ENCODE peak calls at places on chromosomes 4 and X, in seven cellular contexts. K is GM23248, H is A549, J is upper lobe of right lung, U is left ventricle myocardium inferior, C is SJSA1, X is cardiac muscle cell. Z is an unnamed sample.
A peak's percentile ranks its signal among the peaks of the same experiment; 100 is the strongest.

GRCh38 chr4:183483997-183484396 is 20.9 kb upstream of the ING2 start:
- DNase-seq in K (no peak), H (no peak), J (no peak), U (no peak), C (no peak), X (no peak), Z (no peak)

GRCh38 chr4:150679767-150680088 is 97.8 kb downstream of the MAB21L2 start:
- DNase-seq in K (peak; percentile 0), H (no peak), J (no peak), U (no peak), C (peak; percentile 11), X (no peak), Z (no peak)

GRCh38 chrX:118552501-118552900 is 56.9 kb downstream of the DOCK11 start:
- DNase-seq in K (peak; percentile 92), H (peak; percentile 63), J (no peak), U (no peak), C (no peak), X (peak; percentile 55), Z (no peak)

GRCh38 chrX:53073115-53073581 is 9.0 kb upstream of the TSPYL2 start:
- DNase-seq in K (no peak), H (peak; percentile 15), J (no peak), U (no peak), C (no peak), X (no peak), Z (no peak)

GRCh38 chr4:25919676-25920075 is 5.7 kb downstream of the SMIM20 start:
- DNase-seq in K (no peak), H (no peak), J (no peak), U (no peak), C (no peak), X (no peak), Z (no peak)

GRCh38 chr4:57191523-57192034 is 81.4 kb upstream of the IGFBP7 start:
- DNase-seq in K (no peak), H (no peak), J (no peak), U (no peak), C (peak; percentile 9), X (peak; percentile 29), Z (no peak)

GRCh38 chr4:41385486-41385885 is 128.8 kb downstream of the UCHL1 start:
- DNase-seq in K (no peak), H (no peak), J (no peak), U (no peak), C (no peak), X (no peak), Z (no peak)

GRCh38 chr4:48258845-48259397 is 10.7 kb downstream of the TEC start:
- DNase-seq in K (no peak), H (no peak), J (no peak), U (no peak), C (no peak), X (no peak), Z (no peak)

GRCh38 chrX:40281341-40282005 is 183.7 kb upstream of the BCOR start:
- DNase-seq in K (no peak), H (no peak), J (no peak), U (no peak), C (no peak), X (no peak), Z (no peak)

GRCh38 chr4:42644897-42645296 is 12.0 kb downstream of the ATP8A1 start:
- DNase-seq in K (no peak), H (no peak), J (no peak), U (no peak), C (no peak), X (no peak), Z (no peak)

GRCh38 chr4:42649870-42650269 is 7.0 kb downstream of the ATP8A1 start:
- DNase-seq in K (no peak), H (no peak), J (no peak), U (no peak), C (no peak), X (no peak), Z (no peak)

GRCh38 chr4:42643685-42644084 is 13.2 kb downstream of the ATP8A1 start:
- DNase-seq in K (no peak), H (no peak), J (no peak), U (no peak), C (no peak), X (no peak), Z (no peak)

GRCh38 chr4:42646013-42646784 is 10.7 kb downstream of the ATP8A1 start:
- DNase-seq in K (no peak), H (no peak), J (no peak), U (no peak), C (no peak), X (no peak), Z (no peak)

DNA sequence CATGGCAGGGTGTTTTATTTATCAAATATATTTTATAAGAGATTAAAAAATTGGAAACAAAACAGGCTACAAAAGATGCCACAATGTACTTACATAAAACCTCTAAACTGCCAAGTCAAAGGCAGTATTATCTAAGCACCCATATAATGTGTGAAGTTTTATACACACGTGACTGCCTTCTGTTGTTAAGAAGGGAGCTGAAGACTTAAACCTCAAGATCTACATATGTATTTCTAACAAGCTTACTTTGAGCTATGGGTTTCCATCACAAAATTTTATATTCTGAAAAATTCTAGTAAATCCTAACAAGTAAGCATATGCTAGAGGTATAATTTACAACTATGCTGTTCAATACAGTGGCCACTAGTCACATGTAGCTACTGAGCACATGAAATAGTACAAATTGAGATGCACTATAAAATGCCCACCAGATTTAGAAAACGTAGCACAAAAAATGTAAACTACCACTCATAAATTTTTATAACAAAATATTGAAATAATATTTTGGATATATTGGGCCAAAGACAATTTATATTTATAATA is 9.8 kb downstream of the ATP8A1 start:
- DNase-seq in K (no peak), H (no peak), J (no peak), U (no peak), C (no peak), X (no peak), Z (no peak)
- H3K27ac ChIP-seq in K (no peak overlapping the region), H (no peak overlapping the region), J (no peak overlapping the region), U (no peak overlapping the region), C (no peak overlapping the region), X (no peak overlapping the region), Z (no peak overlapping the region)

GRCh38 chrX:56797966-56798711 is 69.1 kb downstream of the NBDY start:
- DNase-seq in K (peak; percentile 5), H (no peak), J (peak; percentile 31), U (no peak), C (no peak), X (peak; percentile 62), Z (peak; percentile 51)
- H3K27ac ChIP-seq in K (no peak overlapping the region), H (no peak overlapping the region), J (no peak overlapping the region), U (no peak overlapping the region), C (no peak overlapping the region), X (no peak overlapping the region), Z (no peak overlapping the region)

DNA sequence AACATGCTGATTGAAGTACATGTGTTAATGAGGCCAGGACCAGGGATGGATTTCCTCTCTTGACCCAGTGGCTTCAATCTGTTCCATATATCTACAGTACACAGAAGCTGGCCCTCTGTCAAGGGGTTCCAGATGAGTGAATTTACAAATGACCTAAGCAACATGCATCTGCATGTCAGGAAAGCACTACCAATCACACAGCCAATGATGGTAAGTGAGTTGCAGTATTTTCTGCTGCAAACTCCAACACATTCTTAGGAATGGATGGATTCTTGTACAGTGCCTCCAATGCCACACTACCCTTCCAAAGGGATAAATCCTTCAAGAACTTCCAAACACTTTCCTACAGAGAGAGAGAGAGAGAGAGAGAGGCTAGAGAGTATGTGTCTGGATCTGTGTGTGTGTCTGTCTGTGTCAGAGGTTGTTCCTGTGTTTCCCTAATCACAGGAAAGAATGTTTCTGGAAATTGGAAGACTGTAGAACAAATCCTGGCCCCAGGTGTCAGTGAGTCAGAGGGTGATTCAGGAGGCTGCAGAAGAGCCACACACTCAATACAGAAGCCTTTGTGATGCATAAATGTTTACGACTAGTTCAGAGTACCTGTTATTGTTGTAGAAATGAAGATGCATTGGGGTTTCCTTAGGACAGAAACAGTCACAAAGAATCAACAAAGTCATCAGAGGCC is 107.5 kb downstream of the GUCY2F start:
- DNase-seq in K (no peak), H (no peak), J (no peak), U (no peak), C (no peak), X (no peak), Z (no peak)
- H3K27ac ChIP-seq in K (no peak overlapping the region), H (no peak overlapping the region), J (no peak overlapping the region), U (no peak overlapping the region), C (no peak overlapping the region), X (no peak overlapping the region), Z (no peak overlapping the region)

DNA sequence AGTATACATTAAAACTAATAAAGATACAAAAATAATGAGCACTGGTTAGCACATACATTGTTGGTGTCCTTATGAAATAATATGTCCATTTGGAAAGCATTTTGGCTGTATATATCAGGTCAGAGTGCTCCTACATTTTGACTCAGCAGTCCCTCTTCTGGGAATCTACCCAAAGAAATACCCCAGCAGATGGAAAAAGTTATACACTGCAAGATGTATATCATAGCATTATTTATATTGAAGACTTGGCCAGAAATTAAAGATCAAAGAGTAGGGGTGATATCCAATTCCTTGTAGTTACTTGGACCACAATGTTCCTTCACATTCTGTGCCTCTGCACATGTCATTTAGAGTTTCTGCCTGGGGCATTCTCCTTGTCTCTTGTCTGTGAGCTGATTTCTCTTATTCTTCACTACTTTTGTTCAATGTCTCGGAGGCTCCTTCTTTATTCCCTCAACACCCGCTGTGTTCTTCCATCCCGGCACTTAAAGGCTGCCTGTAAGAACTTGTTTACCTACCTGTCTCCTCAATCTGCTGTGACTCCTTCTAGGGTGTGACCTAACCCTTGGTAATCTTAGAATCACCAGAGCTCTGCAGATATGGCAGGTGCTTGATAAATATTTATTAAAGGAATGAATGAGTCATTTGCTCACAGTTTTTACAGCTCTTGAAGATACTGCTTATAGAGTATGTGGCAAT is 3.1 kb upstream of the TSPAN5 start:
- DNase-seq in K (no peak), H (no peak), J (no peak), U (no peak), C (no peak), X (no peak), Z (no peak)
- H3K27ac ChIP-seq in K (no peak overlapping the region), H (no peak overlapping the region), J (no peak overlapping the region), U (no peak overlapping the region), C (no peak overlapping the region), X (no peak overlapping the region), Z (no peak overlapping the region)

GRCh38 chr4:2961411-2962098 is 1.7 kb downstream of the NOP14 start:
- DNase-seq in K (peak; percentile 27), H (no peak), J (no peak), U (no peak), C (no peak), X (no peak), Z (no peak)
- H3K27ac ChIP-seq in K (no peak overlapping the region), H (no peak overlapping the region), J (no peak overlapping the region), U (no peak overlapping the region), C (no peak overlapping the region), X (peak overlapping the region; percentile 38), Z (no peak overlapping the region)

DNA sequence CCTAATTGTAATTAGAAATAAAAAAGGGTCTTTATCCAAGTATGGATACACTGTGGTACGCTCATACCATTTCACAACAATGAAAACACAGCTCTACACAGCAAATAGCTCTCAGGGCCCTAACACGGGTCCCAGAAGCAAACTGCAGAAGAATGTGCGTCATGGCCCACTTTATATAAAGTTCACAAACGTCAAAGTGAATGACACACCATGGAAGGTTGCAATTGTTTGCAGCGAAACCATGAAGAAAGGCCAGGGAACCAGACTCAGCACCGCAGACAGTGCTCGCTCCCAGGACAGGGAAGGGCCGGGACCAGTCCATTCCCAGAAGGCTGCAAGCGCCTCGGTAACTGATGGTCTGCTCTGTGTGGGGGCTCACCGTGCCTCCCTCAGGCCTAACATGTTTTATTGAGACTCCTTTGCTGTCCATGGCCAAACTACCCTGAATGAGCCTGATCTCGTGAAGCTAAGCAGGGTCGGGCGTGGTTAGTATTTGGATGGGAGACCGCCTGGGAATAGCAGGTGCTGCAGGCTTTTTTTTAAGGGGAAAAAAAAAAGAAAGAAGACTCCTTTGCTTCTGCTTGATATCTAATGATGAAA is 47.8 kb downstream of the ACOX3 start:
- DNase-seq in K (peak; percentile 51), H (no peak), J (no peak), U (no peak), C (no peak), X (no peak), Z (no peak)
- H3K27ac ChIP-seq in K (peak overlapping the region; percentile 84), H (no peak overlapping the region), J (peak overlapping the region; percentile 11), U (peak overlapping the region; percentile 88), C (no peak overlapping the region), X (no peak overlapping the region), Z (no peak overlapping the region)

GRCh38 chr4:119011607-119011988 is 122.9 kb downstream of the SYNPO2 start:
- DNase-seq in K (no peak), H (no peak), J (no peak), U (no peak), C (no peak), X (no peak), Z (no peak)
- H3K27ac ChIP-seq in K (no peak overlapping the region), H (no peak overlapping the region), J (no peak overlapping the region), U (peak overlapping the region; percentile 71), C (no peak overlapping the region), X (no peak overlapping the region), Z (no peak overlapping the region)

Z was measured in right lobe of liver.